ENCODE peak calls at places on chromosome 19, in eight cellular contexts. V is stimulated activated CD4-positive, alpha-beta T cell treated with anti-CD3 and anti-CD28 coated beads, Interleukin-2, amount 100 ng/mL, for 24 hours; A is Jurkat, Clone E6-1; X is AG08395; W is Panc1; R is stimulated activated CD8-positive, alpha-beta memory T cell treated with anti-CD3 and anti-CD28 coated beads, Interleukin-15, amount 100 ng/mL, for 4 hours; M is AG08396; K is HEK293T. F is an unnamed sample.

GRCh38 chr19:19361075-19361594 is 40.5 kb downstream of the MAU2 start:
- DNase-seq in V (peak), A (peak), X (peak), W (peak), R (peak), M (peak), K (peak), F (peak)

GRCh38 chr19:2734589-2735288 is 5.1 kb downstream of the SLC39A3 start:
- DNase-seq in V (no peak), A (no peak), X (no peak), W (no peak), R (no peak), M (no peak), K (no peak), F (no peak)

GRCh38 chr19:14941189-14941588 is at the start of gene OR7C2:
- DNase-seq in V (no peak), A (no peak), X (no peak), W (no peak), R (no peak), M (no peak), K (no peak), F (no peak)

GRCh38 chr19:13597625-13598024 is 91.3 kb upstream of the CACNA1A start:
- DNase-seq in V (peak), A (peak), X (peak), W (peak), R (no peak), M (peak), K (peak), F (peak)

GRCh38 chr19:17703823-17704463 is 15.3 kb upstream of the MAP1S start:
- DNase-seq in V (peak), A (no peak), X (peak), W (peak), R (peak), M (peak), K (peak), F (peak)

GRCh38 chr19:10817291-10818038 is 18.5 kb downstream of the TMED1 start:
- DNase-seq in V (no peak), A (no peak), X (peak), W (no peak), R (no peak), M (peak), K (no peak), F (peak)

GRCh38 chr19:879711-880438 is 13.1 kb downstream of the MED16 start:
- DNase-seq in V (no peak), A (no peak), X (no peak), W (no peak), R (no peak), M (no peak), K (no peak), F (no peak)

GRCh38 chr19:48918071-48918470 is 15.4 kb upstream of the DHDH start:
- DNase-seq in V (no peak), A (no peak), X (no peak), W (no peak), R (no peak), M (no peak), K (no peak), F (no peak)

GRCh38 chr19:38089440-38089839 is 134.6 kb downstream of the DPF1 start:
- DNase-seq in V (no peak), A (no peak), X (no peak), W (no peak), R (no peak), M (no peak), K (no peak), F (no peak)

GRCh38 chr19:54921082-54921481 is 15.1 kb downstream of the NCR1 start:
- DNase-seq in V (no peak), A (peak), X (no peak), W (no peak), R (no peak), M (no peak), K (no peak), F (no peak)

GRCh38 chr19:43616306-43616705 is 3.1 kb downstream of the ZNF428 start:
- DNase-seq in V (no peak), A (no peak), X (no peak), W (no peak), R (no peak), M (no peak), K (no peak), F (no peak)

GRCh38 chr19:7257148-7258041 is 36.8 kb downstream of the INSR start:
- DNase-seq in V (no peak), A (no peak), X (no peak), W (peak), R (no peak), M (no peak), K (peak), F (peak)

GRCh38 chr19:49551531-49551930 is 23.7 kb downstream of the RCN3 start:
- DNase-seq in V (no peak), A (no peak), X (no peak), W (no peak), R (no peak), M (no peak), K (no peak), F (no peak)

GRCh38 chr19:35791814-35792279 is 16.5 kb downstream of the ARHGAP33 start:
- DNase-seq in V (no peak), A (no peak), X (no peak), W (no peak), R (no peak), M (no peak), K (no peak), F (no peak)

GRCh38 chr19:51101171-51101865 is 6.9 kb downstream of the CTU1 start:
- DNase-seq in V (no peak), A (no peak), X (no peak), W (no peak), R (no peak), M (no peak), K (no peak), F (no peak)

GRCh38 chr19:2834294-2834871 is 6.9 kb upstream of the ZNF555 start:
- DNase-seq in V (no peak), A (no peak), X (no peak), W (no peak), R (no peak), M (no peak), K (no peak), F (no peak)

GRCh38 chr19:3966051-3967017 is 4.6 kb downstream of the DAPK3 start:
- DNase-seq in V (no peak), A (no peak), X (no peak), W (no peak), R (no peak), M (no peak), K (no peak), F (no peak)

GRCh38 chr19:49390978-49391304 is 2.9 kb downstream of the KASH5 start:
- DNase-seq in V (no peak), A (no peak), X (no peak), W (no peak), R (no peak), M (no peak), K (no peak), F (no peak)

GRCh38 chr19:30026933-30027332 is 84.9 kb downstream of the URI1 start:
- DNase-seq in V (no peak), A (no peak), X (no peak), W (no peak), R (no peak), M (no peak), K (no peak), F (no peak)

GRCh38 chr19:47381653-47382279 is 32.7 kb downstream of the DHX34 start:
- DNase-seq in V (no peak), A (peak), X (no peak), W (no peak), R (peak), M (no peak), K (no peak), F (no peak)

GRCh38 chr19:7772752-7773291 is 9.8 kb downstream of the CLEC4M start:
- DNase-seq in V (peak), A (peak), X (no peak), W (no peak), R (no peak), M (no peak), K (no peak), F (no peak)

GRCh38 chr19:8445488-8446001 is 770 bp downstream of the HNRNPM start:
- DNase-seq in V (peak), A (no peak), X (peak), W (no peak), R (peak), M (peak), K (peak), F (no peak)

GRCh38 chr19:2055871-2056809 is 5.1 kb upstream of the MKNK2 start:
- DNase-seq in V (no peak), A (peak), X (peak), W (no peak), R (no peak), M (no peak), K (no peak), F (peak)

GRCh38 chr19:35533822-35534521 is 716 bp downstream of the GAPDHS start:
- DNase-seq in V (peak), A (no peak), X (peak), W (no peak), R (no peak), M (peak), K (no peak), F (peak)